ENCODE peak calls at places on chromosomes 12 and 14, in ten cellular contexts. L, I, Z, T, V, K, N, G, O and A are unnamed samples.
A peak's percentile ranks its signal among the peaks of the same experiment; 100 is the strongest.

GRCh38 chr12:44509471-44509870 is 366.6 kb downstream of the NELL2 start:
- DNase-seq in N (no peak), K (no peak), T (no peak), V (no peak), G (no peak), Z (no peak), O (no peak), L (no peak), I (no peak), A (no peak)

GRCh38 chr12:46214668-46215429 is 54.0 kb downstream of the SLC38A1 start:
- DNase-seq in V (no peak), N (no peak), K (no peak), Z (no peak), G (no peak), L (no peak), I (peak; percentile 45), O (no peak), T (no peak), A (peak; percentile 66)

GRCh38 chr14:79557309-79557708 is 654.0 kb downstream of the DIO2 start:
- DNase-seq in L (no peak), Z (no peak), G (no peak), I (no peak), O (no peak), K (no peak), T (no peak), N (no peak), V (no peak), A (no peak)

GRCh38 chr14:22915886-22916521 is 2.9 kb downstream of the RBM23 start:
- DNase-seq in T (no peak), V (no peak), K (no peak), I (peak; percentile 31), G (no peak), N (peak; percentile 74), O (no peak), Z (no peak), L (no peak), A (no peak)

GRCh38 chr12:44431647-44432352 is 444.3 kb downstream of the NELL2 start:
- DNase-seq in T (no peak), I (no peak), O (no peak), V (no peak), N (no peak), G (no peak), L (no peak), Z (no peak), K (no peak), A (no peak)

GRCh38 chr12:91331371-91331770 is 148.8 kb upstream of the DCN start:
- DNase-seq in G (no peak), Z (no peak), O (no peak), N (no peak), K (no peak), I (no peak), T (no peak), V (no peak), L (no peak), A (no peak)

GRCh38 chr12:64010069-64010686 is 165.7 kb downstream of the SRGAP1 start:
- DNase-seq in I (no peak), O (no peak), T (no peak), K (no peak), N (peak; percentile 74), V (no peak), Z (no peak), G (no peak), L (no peak), A (no peak)

GRCh38 chr12:105194947-105195346 is 41.0 kb downstream of the APPL2 start:
- DNase-seq in Z (no peak), G (no peak), V (no peak), N (no peak), L (no peak), I (no peak), K (no peak), O (no peak), T (no peak), A (no peak)

GRCh38 chr12:6827982-6828670 is at the start of gene P3H3:
- DNase-seq in K (no peak), I (no peak), L (no peak), N (peak; percentile 23), T (peak; percentile 65), Z (peak; percentile 73), G (no peak), O (no peak), V (no peak), A (no peak)

GRCh38 chr12:3155710-3156386 is 78.7 kb downstream of the TSPAN9 start:
- DNase-seq in V (no peak), K (no peak), O (no peak), Z (no peak), I (no peak), N (no peak), G (no peak), L (no peak), T (no peak), A (no peak)
- H3K4me1 ChIP-seq in V (peaks cover 62% of the 10 kb centered on the region), K (peaks cover 23% of the 10 kb centered on the region), O (peaks cover 40% of the 10 kb centered on the region), Z (peaks cover 17% of the 10 kb centered on the region), I (peaks cover 14% of the 10 kb centered on the region), N (peaks cover 10% of the 10 kb centered on the region), G (no peaks in the 10 kb centered on the region), L (peaks cover 17% of the 10 kb centered on the region), T (no peaks in the 10 kb centered on the region), A (peaks cover 11% of the 10 kb centered on the region)

DNA sequence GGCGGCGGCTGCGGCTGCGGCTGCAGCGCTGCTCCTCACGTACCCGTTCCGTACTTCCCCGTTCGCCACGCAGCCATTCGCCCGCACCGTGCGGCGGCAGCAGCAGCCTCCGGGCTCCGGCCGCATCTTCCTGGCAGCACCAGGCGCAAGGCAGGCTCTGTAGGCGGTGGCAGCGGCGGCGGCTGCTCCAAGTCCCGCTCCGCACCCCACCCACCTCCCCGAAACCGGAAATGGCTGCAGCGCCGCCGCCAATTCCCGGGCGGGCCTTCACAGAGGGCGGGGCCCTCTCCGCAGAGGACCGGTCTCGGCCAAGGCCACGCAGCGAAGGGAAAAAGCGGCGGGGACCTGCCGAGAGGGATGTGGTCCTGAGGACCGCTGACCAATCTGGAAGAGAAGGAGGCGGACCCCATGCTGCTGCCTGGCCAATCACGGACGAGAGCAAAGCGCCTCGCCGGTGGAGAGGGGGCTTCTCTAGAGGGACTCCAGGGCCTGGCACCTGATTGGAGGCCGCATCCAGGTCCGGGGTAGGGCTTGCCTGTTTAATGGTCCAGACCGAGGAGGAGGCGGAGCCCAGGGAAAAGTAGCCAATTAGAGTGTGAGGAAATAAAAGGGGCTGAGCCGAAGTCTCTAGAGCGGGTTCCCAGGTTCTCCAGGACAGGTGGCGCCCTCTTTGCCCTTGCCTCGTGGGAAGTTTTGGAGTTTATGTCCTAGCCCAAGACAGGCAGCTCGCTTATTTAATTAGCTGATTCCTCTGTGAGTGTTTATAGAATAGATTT is at the start of gene SPTLC2:
- DNase-seq in I (peak; percentile 99), O (peak; percentile 100), Z (peak; percentile 96), N (peak; percentile 99), T (peak; percentile 100), L (peak; percentile 100), G (peak; percentile 93), K (peak; percentile 100), V (peak; percentile 97), A (peak; percentile 98)
- TF ChIP-seq POLR2A in I (peak; percentile 80), O (peak; percentile 58), Z (peak; percentile 34), N (peak; percentile 41), T (peak; percentile 92), L (peak; percentile 62), G (peak; percentile 70), K (peak; percentile 26), V (peak; percentile 67), A (peak; percentile 90)

GRCh38 chr14:63288853-63289252 is 29.9 kb downstream of the GPHB5 start:
- DNase-seq in O (no peak), L (no peak), N (no peak), T (no peak), Z (no peak), I (no peak), K (no peak), G (no peak), V (no peak), A (no peak)

GRCh38 chr14:63283501-63284248 is 35.1 kb downstream of the GPHB5 start:
- DNase-seq in G (no peak), V (no peak), N (no peak), O (no peak), K (no peak), T (no peak), I (no peak), Z (no peak), L (no peak), A (no peak)

GRCh38 chr14:63287661-63288483 is 30.9 kb downstream of the GPHB5 start:
- DNase-seq in L (no peak), V (no peak), K (no peak), O (no peak), Z (no peak), N (no peak), T (no peak), I (no peak), G (no peak), A (no peak)

GRCh38 chr14:63282997-63283396 is 35.7 kb downstream of the GPHB5 start:
- DNase-seq in V (no peak), O (no peak), G (no peak), K (no peak), Z (no peak), N (no peak), I (no peak), T (no peak), L (no peak), A (no peak)

DNA sequence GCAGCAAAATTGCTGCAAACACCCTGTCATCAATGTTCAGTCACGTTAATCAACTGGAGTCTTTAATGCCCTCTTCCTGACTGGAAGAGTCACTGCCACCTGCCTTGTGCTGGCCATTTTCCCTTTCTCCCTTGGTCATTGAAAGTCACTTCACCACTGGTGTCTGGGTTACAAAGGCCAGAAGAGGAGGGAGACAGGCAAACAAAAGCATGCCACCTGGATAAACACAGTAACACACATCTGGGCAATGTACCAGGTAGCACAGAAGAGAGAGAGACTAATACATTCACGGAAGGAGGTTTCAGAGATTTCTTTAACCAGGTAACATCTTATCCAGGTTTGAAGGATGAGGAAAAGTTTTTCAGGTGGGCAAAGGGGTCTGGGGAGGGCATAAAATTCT is 32.7 kb downstream of the GPHB5 start:
- DNase-seq in G (no peak), L (no peak), N (no peak), T (no peak), I (no peak), V (no peak), Z (no peak), K (no peak), O (no peak), A (no peak)
- TF ChIP-seq EP300 in G (no peak), L (no peak), N (no peak), T (no peak), I (no peak), V (no peak), Z (no peak), K (no peak), O (no peak), A (no peak)

GRCh38 chr12:96447256-96447655 is 42.1 kb upstream of the CFAP54 start:
- DNase-seq in N (no peak), Z (no peak), V (no peak), O (no peak), K (no peak), L (no peak), T (no peak), G (no peak), I (no peak), A (no peak)
- H3K4me1 ChIP-seq in N (no peaks in the 10 kb centered on the region), Z (no peaks in the 10 kb centered on the region), V (peaks cover 20% of the 10 kb centered on the region), O (peaks cover 4% of the 10 kb centered on the region), K (no peaks in the 10 kb centered on the region), L (no peaks in the 10 kb centered on the region), T (peaks cover 3% of the 10 kb centered on the region), G (no peaks in the 10 kb centered on the region), I (peaks cover 12% of the 10 kb centered on the region), A (no peaks in the 10 kb centered on the region)

GRCh38 chr12:48681738-48682532 is at the start of gene KANSL2:
- DNase-seq in K (peak; percentile 100), N (peak; percentile 98), O (peak; percentile 99), T (peak; percentile 99), Z (peak; percentile 96), V (peak; percentile 94), I (peak; percentile 99), G (peak; percentile 97), L (peak; percentile 100), A (peak; percentile 98)
- TF ChIP-seq POLR2A in K (peak; percentile 99), N (peak; percentile 99), O (peak; percentile 96), T (peak; percentile 98), Z (peak; percentile 96), V (peak; percentile 99), I (peak; percentile 97), G (peak; percentile 94), L (peak; percentile 99), A (peak; percentile 99)